ENCODE peak calls at places on chromosomes 12 and 14, in four cellular contexts. I is HepG2, G is K562, X is H1. Y is an unnamed sample.

GRCh38 chr12:89671469-89671868 is 37.2 kb downstream of the ATP2B1 start:
- DNase-seq in I (no peak), G (no peak), X (no peak), Y (no peak)

GRCh38 chr14:37985826-37986470 is 221.8 kb upstream of the SSTR1 start:
- DNase-seq in G (no peak), X (no peak), I (peak; percentile 77), Y (no peak)

GRCh38 chr12:130705174-130705880 is 10.8 kb downstream of the RIMBP2 start:
- DNase-seq in I (no peak), G (no peak), X (peak; percentile 38), Y (no peak)

GRCh38 chr12:124032265-124032886 is 59.4 kb downstream of the ZNF664 start:
- DNase-seq in G (peak; percentile 83), X (peak; percentile 60), I (peak; percentile 36), Y (no peak)

GRCh38 chr12:54759751-54760150 is 94.6 kb upstream of the MUCL1 start:
- DNase-seq in X (peak; percentile 44), G (peak; percentile 17), I (peak; percentile 38), Y (peak; percentile 7)

GRCh38 chr12:1838994-1839365 is 18.6 kb downstream of the LRTM2 start:
- DNase-seq in I (no peak), X (no peak), G (no peak), Y (no peak)

GRCh38 chr12:32047357-32047828 is 59.3 kb upstream of the BICD1 start:
- DNase-seq in I (no peak), X (no peak), G (peak; percentile 81), Y (no peak)

GRCh38 chr14:100118377-100119011 is 41.0 kb downstream of the DEGS2 start:
- DNase-seq in G (no peak), X (no peak), I (no peak), Y (no peak)

GRCh38 chr14:91858536-91859275 is 8.6 kb downstream of the TC2N start:
- DNase-seq in G (peak; percentile 56), I (peak; percentile 26), X (no peak), Y (no peak)

GRCh38 chr12:56190695-56191155 is 1.4 kb upstream of the SMARCC2 start:
- DNase-seq in I (no peak), G (no peak), X (no peak), Y (no peak)

GRCh38 chr14:68599896-68600620 is 192.8 kb downstream of the ZFP36L1 start:
- DNase-seq in X (no peak), I (no peak), G (no peak), Y (no peak)

GRCh38 chr12:26795899-26796298 is 37.1 kb downstream of the ITPR2 start:
- DNase-seq in X (no peak), I (no peak), G (no peak), Y (no peak)

GRCh38 chr12:129629901-129630300 is 273.9 kb downstream of the TMEM132D start:
- DNase-seq in X (no peak), I (no peak), G (no peak), Y (no peak)

GRCh38 chr12:108234155-108234554 is 105.0 kb downstream of the CMKLR1 start:
- DNase-seq in X (no peak), G (no peak), I (no peak), Y (no peak)

GRCh38 chr12:67355428-67356385 is 86.5 kb downstream of the CAND1 start:
- DNase-seq in X (no peak), G (peak; percentile 24), I (peak; percentile 42), Y (peak; percentile 16)

GRCh38 chr14:104780513-104781030 is 15.0 kb downstream of the AKT1 start:
- DNase-seq in X (no peak), G (no peak), I (no peak), Y (no peak)

GRCh38 chr12:104164635-104165034 is 26.6 kb upstream of the NFYB start:
- DNase-seq in G (no peak), I (no peak), X (no peak), Y (no peak)

GRCh38 chr14:34650786-34651584 is 21.0 kb upstream of the SNX6 start:
- DNase-seq in I (no peak), X (no peak), G (no peak), Y (no peak)

GRCh38 chr12:76201758-76202157 is 117.3 kb upstream of the NAP1L1 start:
- DNase-seq in G (no peak), X (no peak), I (no peak), Y (no peak)

GRCh38 chr12:58500399-58500798 is 419.9 kb downstream of the LRIG3 start:
- DNase-seq in X (no peak), I (no peak), G (no peak), Y (no peak)

GRCh38 chr12:92912052-92912451 is 17.0 kb downstream of the EEA1 start:
- DNase-seq in G (no peak), X (no peak), I (no peak), Y (no peak)

GRCh38 chr14:30389134-30389900 is 169.6 kb upstream of the G2E3 start:
- DNase-seq in G (no peak), X (no peak), I (no peak), Y (no peak)

GRCh38 chr12:57766464-57767311 is at the start of gene CYP27B1:
- DNase-seq in G (peak; percentile 47), X (peak; percentile 72), I (no peak), Y (no peak)

GRCh38 chr14:83478741-83479140 is 1945.1 kb upstream of the SEL1L start:
- DNase-seq in G (no peak), X (no peak), I (no peak), Y (no peak)

DNA sequence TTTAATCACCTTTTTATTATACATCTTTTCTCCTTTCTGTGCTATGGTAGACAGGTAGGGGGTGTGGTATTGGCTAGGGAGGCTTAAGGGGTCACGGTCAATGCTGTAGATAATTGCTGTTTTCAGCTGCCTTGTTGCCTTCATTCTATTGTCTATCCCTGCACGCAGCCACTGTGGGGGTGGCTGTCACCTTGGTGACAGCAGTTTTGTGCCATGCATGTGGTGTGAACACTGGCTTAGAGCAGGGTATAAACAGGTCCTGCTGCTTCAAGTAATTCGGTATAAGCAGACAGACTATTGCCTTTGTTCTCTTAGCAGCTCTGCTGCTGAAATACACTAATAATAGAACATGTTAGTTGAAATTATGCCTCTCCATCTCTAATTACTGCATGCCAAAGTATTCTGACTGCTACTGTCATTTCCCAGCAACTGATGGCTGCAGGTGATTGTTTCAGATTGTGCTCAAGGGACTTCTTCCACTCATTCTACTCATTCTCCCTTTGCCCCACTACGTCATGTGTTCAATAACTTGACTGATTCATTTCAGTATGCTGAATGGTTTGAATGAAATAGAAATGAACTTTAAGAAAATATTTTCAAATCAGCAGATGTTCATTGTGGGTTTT is 34.6 kb downstream of the PTPRO start:
- DNase-seq in X (no peak), I (no peak), G (no peak), Y (no peak)
- TF ChIP-seq BRCA1 in X (no peak), I (no peak), G (no peak), Y (no peak)

DNA sequence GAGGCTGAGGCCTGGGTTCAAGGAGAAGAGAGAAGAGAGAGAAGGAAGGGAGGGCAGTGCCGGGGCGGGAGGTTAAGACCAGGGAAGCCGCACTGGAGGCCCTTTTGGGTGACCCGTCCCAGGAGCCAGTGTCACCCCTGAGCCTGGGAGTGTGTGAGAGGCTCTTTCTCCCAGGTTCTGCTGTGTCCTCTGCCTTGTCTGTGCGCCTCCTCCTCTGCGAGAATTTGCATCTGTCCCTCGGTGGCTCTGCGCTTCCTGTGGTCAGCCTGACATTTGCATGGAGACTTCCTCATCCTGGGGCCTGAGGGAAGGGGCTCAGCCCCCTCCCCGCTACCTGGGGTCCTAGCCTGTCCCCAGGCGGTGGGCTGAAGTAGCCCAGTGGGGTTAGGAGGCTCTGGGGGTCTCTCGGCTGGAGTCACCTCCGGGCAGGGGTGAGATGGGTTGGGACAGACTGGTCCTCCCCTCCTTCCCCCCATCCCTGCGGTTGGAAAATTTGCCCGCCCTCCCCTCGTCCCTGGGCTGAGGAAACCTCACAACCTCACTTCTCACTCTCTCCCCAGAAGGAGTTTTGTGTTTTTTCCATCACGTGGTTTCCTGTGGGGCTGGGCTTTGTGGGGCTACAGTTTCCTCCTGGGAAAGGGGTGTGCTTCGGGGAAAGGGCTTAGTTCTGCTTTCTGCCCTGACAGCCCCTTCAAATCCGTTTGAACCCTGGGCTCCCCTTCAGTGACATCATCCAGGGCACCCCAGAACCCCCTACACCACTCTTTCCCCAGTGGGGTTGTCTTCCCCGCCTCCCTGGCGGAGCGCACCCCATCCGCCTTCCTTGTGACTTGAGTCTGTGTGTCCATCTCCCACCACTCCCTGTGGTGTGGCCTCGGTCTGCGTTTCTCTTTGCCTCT is 2.5 kb downstream of the PTPN6 start:
- DNase-seq in G (no peak), X (no peak), I (no peak), Y (peak; percentile 95)
- TF ChIP-seq HDAC6 in G (no peak), X (no peak), I (no peak), Y (no peak)

DNA sequence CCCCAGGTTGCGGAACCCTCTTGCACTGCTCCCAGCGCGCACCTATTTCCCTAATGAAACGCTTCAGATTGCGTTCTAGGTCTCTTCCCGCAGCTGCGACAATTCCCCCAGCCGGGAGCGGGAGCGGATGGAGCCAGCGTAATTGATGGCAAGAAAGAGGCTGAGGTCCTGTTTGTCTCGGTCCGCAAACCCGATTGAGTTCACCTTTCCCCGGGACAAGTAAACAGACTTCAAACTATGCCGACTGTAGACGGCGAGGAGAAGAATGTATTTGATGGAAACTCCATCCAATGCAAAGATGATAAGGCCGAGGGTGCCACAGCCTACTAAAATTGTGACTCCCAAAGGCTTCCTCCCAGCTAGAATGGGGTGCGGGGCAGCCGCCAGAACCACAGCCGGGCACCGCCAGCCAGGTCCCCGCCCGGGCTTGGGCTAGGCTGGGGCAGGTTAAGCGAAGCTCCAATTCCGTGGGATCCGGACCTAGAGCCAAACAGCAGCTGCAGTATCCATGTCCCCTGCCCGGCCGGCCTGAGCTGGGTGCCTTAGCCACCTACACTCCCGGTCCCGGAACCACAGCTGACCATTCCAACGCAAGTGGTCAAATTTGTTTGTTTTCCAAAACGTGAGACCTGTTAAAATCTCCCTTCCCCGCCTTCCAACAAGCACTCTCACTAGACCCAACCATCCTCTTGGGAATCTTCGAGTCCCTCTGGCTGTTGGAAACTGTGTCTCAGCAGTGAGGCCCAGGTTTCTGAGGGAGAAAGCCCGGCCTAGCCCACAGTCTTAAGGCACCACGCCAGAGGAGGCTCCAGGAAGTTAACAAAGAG is 5.5 kb downstream of the NKX2-1 start:
- DNase-seq in G (no peak), X (peak; percentile 63), I (peak; percentile 31), Y (no peak)
- TF ChIP-seq BRCA1 in G (no peak), X (no peak), I (no peak), Y (no peak)

GRCh38 chr12:30840715-30841114 is 85.8 kb upstream of the TSPAN11 start:
- DNase-seq in G (no peak), X (no peak), I (no peak), Y (no peak)

GRCh38 chr12:30839643-30840190 is 85.0 kb upstream of the CAPRIN2 start:
- DNase-seq in X (no peak), I (no peak), G (no peak), Y (no peak)

GRCh38 chr12:30835216-30835615 is 80.5 kb upstream of the CAPRIN2 start:
- DNase-seq in X (no peak), I (no peak), G (no peak), Y (no peak)

GRCh38 chr12:30837595-30837994 is 82.8 kb upstream of the CAPRIN2 start:
- DNase-seq in X (no peak), I (no peak), G (no peak), Y (no peak)

DNA sequence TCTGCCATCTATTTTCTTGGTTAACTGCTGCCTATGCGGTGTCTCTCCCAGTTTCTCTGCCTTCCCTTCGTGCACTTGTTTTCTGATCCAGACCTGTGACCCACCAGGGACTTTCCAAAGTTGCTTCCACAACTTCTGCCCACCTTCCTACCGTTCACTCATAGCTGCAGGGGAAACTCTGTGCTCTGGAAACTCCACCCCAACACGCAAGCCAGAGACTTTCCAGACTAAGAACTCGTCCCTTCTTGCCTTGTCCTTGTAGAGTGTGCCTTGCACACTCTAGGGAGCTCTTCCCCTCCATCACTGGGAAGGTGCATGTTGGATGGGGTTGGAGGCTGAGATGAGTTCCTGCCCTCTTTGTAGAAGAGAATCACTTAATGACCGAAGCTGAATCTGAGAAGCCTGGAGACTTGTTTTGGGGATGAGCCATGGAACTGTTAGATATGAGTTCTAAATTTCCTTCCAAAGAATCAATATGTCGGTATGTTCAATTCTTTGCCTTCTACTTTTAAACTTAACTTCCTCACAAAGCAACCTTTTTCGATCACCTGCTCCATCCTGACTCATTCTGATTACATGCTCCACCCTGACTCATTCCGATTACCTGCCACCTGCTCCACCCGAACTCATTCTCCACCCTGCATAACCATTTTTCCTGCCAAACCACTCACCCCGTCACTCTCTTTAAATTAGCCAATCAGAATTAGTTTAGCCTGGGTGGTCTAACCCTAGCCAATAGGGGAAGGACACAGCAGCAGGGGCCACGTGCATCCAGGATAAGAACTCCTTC is 82.1 kb upstream of the CAPRIN2 start:
- DNase-seq in I (no peak), X (no peak), G (no peak), Y (no peak)
- TF ChIP-seq HDAC6 in I (no peak), X (no peak), G (no peak), Y (no peak)